ENCODE peak calls at places on chromosome 15, in ten cellular contexts. One of them, this sample, is unnamed.

GRCh38 chr15:71443538-71443937 is 328.3 kb downstream of the THSD4 start:
- DNase-seq in ovary: peak; percentile 74
- DNase-seq in A549: peak; percentile 77
- DNase-seq in breast epithelium: peak; percentile 67
- DNase-seq in spleen: no peak
- DNase-seq in IMR-90: peak; percentile 51
- DNase-seq in uterus: peak; percentile 67
- DNase-seq in stomach: peak; percentile 72
- DNase-seq in sigmoid colon: no peak
- DNase-seq in heart left ventricle: peak; percentile 42
- DNase-seq in this sample: no peak

GRCh38 chr15:95371664-95372063 is 958.8 kb upstream of the NR2F2 start:
- DNase-seq in ovary: no peak
- DNase-seq in A549: peak; percentile 16
- DNase-seq in breast epithelium: no peak
- DNase-seq in spleen: no peak
- DNase-seq in IMR-90: peak; percentile 79
- DNase-seq in uterus: no peak
- DNase-seq in stomach: no peak
- DNase-seq in sigmoid colon: no peak
- DNase-seq in heart left ventricle: no peak
- DNase-seq in this sample: no peak

GRCh38 chr15:72358532-72359180 is 17.2 kb downstream of the HEXA start:
- DNase-seq in ovary: no peak
- DNase-seq in A549: no peak
- DNase-seq in breast epithelium: peak; percentile 86
- DNase-seq in spleen: peak; percentile 79
- DNase-seq in IMR-90: peak; percentile 85
- DNase-seq in uterus: peak; percentile 65
- DNase-seq in stomach: peak; percentile 37
- DNase-seq in sigmoid colon: peak; percentile 74
- DNase-seq in heart left ventricle: peak; percentile 71
- DNase-seq in this sample: no peak

GRCh38 chr15:41494190-41494921 is 682 bp downstream of the ITPKA start:
- DNase-seq in ovary: no peak
- DNase-seq in A549: peak; percentile 18
- DNase-seq in breast epithelium: no peak
- DNase-seq in spleen: peak; percentile 84
- DNase-seq in IMR-90: no peak
- DNase-seq in uterus: no peak
- DNase-seq in stomach: peak; percentile 43
- DNase-seq in sigmoid colon: no peak
- DNase-seq in heart left ventricle: no peak
- DNase-seq in this sample: no peak

GRCh38 chr15:94028809-94029208 is 202.6 kb upstream of the MCTP2 start:
- DNase-seq in ovary: no peak
- DNase-seq in A549: no peak
- DNase-seq in breast epithelium: no peak
- DNase-seq in spleen: no peak
- DNase-seq in IMR-90: no peak
- DNase-seq in uterus: no peak
- DNase-seq in stomach: no peak
- DNase-seq in sigmoid colon: no peak
- DNase-seq in heart left ventricle: no peak
- DNase-seq in this sample: no peak

GRCh38 chr15:80875568-80875967 is 96.4 kb downstream of the CEMIP start:
- DNase-seq in ovary: peak; percentile 58
- DNase-seq in A549: no peak
- DNase-seq in breast epithelium: no peak
- DNase-seq in spleen: no peak
- DNase-seq in IMR-90: no peak
- DNase-seq in uterus: no peak
- DNase-seq in stomach: no peak
- DNase-seq in sigmoid colon: no peak
- DNase-seq in heart left ventricle: peak; percentile 53
- DNase-seq in this sample: no peak

GRCh38 chr15:56491110-56491722 is 26.3 kb upstream of the MNS1 start:
- DNase-seq in ovary: peak; percentile 72
- DNase-seq in A549: peak; percentile 84
- DNase-seq in breast epithelium: no peak
- DNase-seq in spleen: no peak
- DNase-seq in IMR-90: peak; percentile 81
- DNase-seq in uterus: peak; percentile 62
- DNase-seq in stomach: peak; percentile 71
- DNase-seq in sigmoid colon: peak; percentile 75
- DNase-seq in heart left ventricle: peak; percentile 40
- DNase-seq in this sample: peak; percentile 31

GRCh38 chr15:73593278-73594074 is 39.7 kb downstream of the NPTN start:
- DNase-seq in ovary: no peak
- DNase-seq in A549: no peak
- DNase-seq in breast epithelium: no peak
- DNase-seq in spleen: no peak
- DNase-seq in IMR-90: peak; percentile 46
- DNase-seq in uterus: no peak
- DNase-seq in stomach: no peak
- DNase-seq in sigmoid colon: peak; percentile 79
- DNase-seq in heart left ventricle: peak; percentile 59
- DNase-seq in this sample: no peak

GRCh38 chr15:89419370-89419984 is 76.9 kb downstream of the RHCG start:
- DNase-seq in ovary: peak; percentile 66
- DNase-seq in A549: no peak
- DNase-seq in breast epithelium: no peak
- DNase-seq in spleen: no peak
- DNase-seq in IMR-90: peak; percentile 27
- DNase-seq in uterus: no peak
- DNase-seq in stomach: no peak
- DNase-seq in sigmoid colon: no peak
- DNase-seq in heart left ventricle: peak; percentile 49
- DNase-seq in this sample: no peak

GRCh38 chr15:21260966-21261395 is 179.3 kb downstream of the POTEB3 start:
- DNase-seq in ovary: peak; percentile 39
- DNase-seq in A549: peak; percentile 5
- DNase-seq in breast epithelium: peak; percentile 50
- DNase-seq in spleen: peak; percentile 84
- DNase-seq in IMR-90: no peak
- DNase-seq in uterus: no peak
- DNase-seq in stomach: no peak
- DNase-seq in sigmoid colon: peak; percentile 62
- DNase-seq in heart left ventricle: peak; percentile 17
- DNase-seq in this sample: no peak

DNA sequence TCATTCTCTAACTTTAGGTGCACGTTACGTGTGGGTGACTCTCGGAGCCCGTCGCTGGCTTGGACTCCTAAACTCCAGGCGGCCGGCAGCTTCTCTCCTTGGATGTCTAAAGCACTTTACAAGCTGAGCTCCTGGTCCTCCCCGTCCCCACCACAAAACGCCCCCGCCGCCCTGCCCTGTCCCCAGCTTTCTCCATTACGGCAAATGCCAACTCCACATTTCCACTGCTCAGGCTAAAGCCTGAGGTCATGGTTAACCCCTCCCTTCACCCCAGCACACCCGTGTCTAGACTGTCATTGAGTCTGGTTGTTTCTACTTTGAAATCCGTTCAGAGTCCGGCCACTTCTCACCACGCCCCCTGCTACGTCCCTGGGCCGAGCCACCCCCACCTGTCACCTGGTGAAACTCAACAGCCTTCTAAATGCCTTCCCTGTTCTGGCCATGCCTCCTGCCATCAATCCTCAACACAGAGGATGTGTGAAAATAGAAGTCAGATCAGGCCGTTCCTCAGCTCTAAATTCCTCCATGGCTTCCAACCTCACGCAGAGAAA is 8.1 kb upstream of the PCSK6 start:
- DNase-seq in ovary: no peak
- DNase-seq in A549: no peak
- DNase-seq in breast epithelium: no peak
- DNase-seq in spleen: no peak
- DNase-seq in IMR-90: no peak
- DNase-seq in uterus: no peak
- DNase-seq in stomach: no peak
- DNase-seq in sigmoid colon: no peak
- DNase-seq in heart left ventricle: no peak
- DNase-seq in this sample: no peak
- TF ChIP-seq POLR2A in ovary: no peak
- TF ChIP-seq POLR2A in A549: no peak
- TF ChIP-seq POLR2A in breast epithelium: no peak
- TF ChIP-seq POLR2A in spleen: no peak
- TF ChIP-seq POLR2A in IMR-90: no peak
- TF ChIP-seq POLR2A in uterus: no peak
- TF ChIP-seq POLR2A in stomach: no peak
- TF ChIP-seq POLR2A in sigmoid colon: no peak
- TF ChIP-seq POLR2A in heart left ventricle: no peak
- TF ChIP-seq POLR2A in this sample: no peak

DNA sequence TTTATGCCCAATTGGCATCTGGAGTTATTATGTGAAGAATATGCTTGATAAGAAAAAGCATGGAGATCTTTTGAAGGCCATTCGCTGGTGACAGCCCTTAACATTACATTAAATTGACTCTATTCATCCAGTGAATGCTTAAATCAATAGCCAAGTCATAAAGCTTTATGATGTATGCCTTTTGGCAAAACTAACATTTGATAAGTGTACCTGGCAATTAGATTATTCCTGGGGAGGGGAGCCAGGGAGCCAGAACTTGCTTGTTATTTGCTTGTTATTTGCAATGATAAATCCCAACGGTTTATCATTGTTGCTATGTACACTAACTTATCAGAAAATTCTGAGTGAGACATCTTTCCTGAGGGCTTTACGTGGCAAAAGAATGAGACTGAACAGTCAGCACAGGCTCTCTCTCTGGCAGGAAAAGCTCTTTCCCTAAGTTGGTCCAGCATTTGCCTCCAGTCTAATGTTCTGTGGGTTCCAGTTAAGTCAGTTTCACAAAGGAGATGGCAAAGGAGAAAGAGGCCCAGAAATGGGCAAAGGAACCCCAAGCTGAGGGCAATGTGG is 35.8 kb upstream of the FBN1 start:
- DNase-seq in ovary: no peak
- DNase-seq in A549: no peak
- DNase-seq in breast epithelium: no peak
- DNase-seq in spleen: no peak
- DNase-seq in IMR-90: peak; percentile 80
- DNase-seq in uterus: no peak
- DNase-seq in stomach: no peak
- DNase-seq in sigmoid colon: no peak
- DNase-seq in heart left ventricle: no peak
- DNase-seq in this sample: no peak
- TF ChIP-seq POLR2A in ovary: no peak
- TF ChIP-seq POLR2A in A549: no peak
- TF ChIP-seq POLR2A in breast epithelium: no peak
- TF ChIP-seq POLR2A in spleen: no peak
- TF ChIP-seq POLR2A in IMR-90: peak; percentile 60
- TF ChIP-seq POLR2A in uterus: no peak
- TF ChIP-seq POLR2A in stomach: no peak
- TF ChIP-seq POLR2A in sigmoid colon: no peak
- TF ChIP-seq POLR2A in heart left ventricle: no peak
- TF ChIP-seq POLR2A in this sample: no peak

GRCh38 chr15:84740691-84741090 is 7.7 kb upstream of the ZNF592 start:
- DNase-seq in ovary: no peak
- DNase-seq in A549: no peak
- DNase-seq in breast epithelium: no peak
- DNase-seq in spleen: peak; percentile 28
- DNase-seq in IMR-90: no peak
- DNase-seq in uterus: no peak
- DNase-seq in stomach: no peak
- DNase-seq in sigmoid colon: no peak
- DNase-seq in heart left ventricle: no peak
- DNase-seq in this sample: no peak

GRCh38 chr15:84737005-84737404 is 11.4 kb upstream of the ZNF592 start:
- DNase-seq in ovary: no peak
- DNase-seq in A549: no peak
- DNase-seq in breast epithelium: no peak
- DNase-seq in spleen: no peak
- DNase-seq in IMR-90: no peak
- DNase-seq in uterus: no peak
- DNase-seq in stomach: no peak
- DNase-seq in sigmoid colon: no peak
- DNase-seq in heart left ventricle: no peak
- DNase-seq in this sample: no peak

GRCh38 chr15:84736375-84736774 is 12.0 kb upstream of the ZNF592 start:
- DNase-seq in ovary: no peak
- DNase-seq in A549: no peak
- DNase-seq in breast epithelium: no peak
- DNase-seq in spleen: peak; percentile 65
- DNase-seq in IMR-90: no peak
- DNase-seq in uterus: no peak
- DNase-seq in stomach: no peak
- DNase-seq in sigmoid colon: no peak
- DNase-seq in heart left ventricle: no peak
- DNase-seq in this sample: no peak

GRCh38 chr15:84731774-84732173 is 15.8 kb upstream of the SEC11A start:
- DNase-seq in ovary: no peak
- DNase-seq in A549: no peak
- DNase-seq in breast epithelium: no peak
- DNase-seq in spleen: no peak
- DNase-seq in IMR-90: peak; percentile 81
- DNase-seq in uterus: no peak
- DNase-seq in stomach: no peak
- DNase-seq in sigmoid colon: no peak
- DNase-seq in heart left ventricle: no peak
- DNase-seq in this sample: no peak

GRCh38 chr15:84734794-84735479 is 13.5 kb upstream of the ZNF592 start:
- DNase-seq in ovary: no peak
- DNase-seq in A549: peak; percentile 93
- DNase-seq in breast epithelium: peak; percentile 61
- DNase-seq in spleen: peak; percentile 90
- DNase-seq in IMR-90: peak; percentile 63
- DNase-seq in uterus: no peak
- DNase-seq in stomach: peak; percentile 75
- DNase-seq in sigmoid colon: peak; percentile 70
- DNase-seq in heart left ventricle: peak; percentile 51
- DNase-seq in this sample: peak; percentile 33
- TF ChIP-seq POLR2A in ovary: no peak
- TF ChIP-seq POLR2A in A549: peak; percentile 35
- TF ChIP-seq POLR2A in breast epithelium: no peak
- TF ChIP-seq POLR2A in spleen: no peak
- TF ChIP-seq POLR2A in IMR-90: no peak
- TF ChIP-seq POLR2A in uterus: no peak
- TF ChIP-seq POLR2A in stomach: no peak
- TF ChIP-seq POLR2A in sigmoid colon: no peak
- TF ChIP-seq POLR2A in heart left ventricle: no peak
- TF ChIP-seq POLR2A in this sample: no peak

DNA sequence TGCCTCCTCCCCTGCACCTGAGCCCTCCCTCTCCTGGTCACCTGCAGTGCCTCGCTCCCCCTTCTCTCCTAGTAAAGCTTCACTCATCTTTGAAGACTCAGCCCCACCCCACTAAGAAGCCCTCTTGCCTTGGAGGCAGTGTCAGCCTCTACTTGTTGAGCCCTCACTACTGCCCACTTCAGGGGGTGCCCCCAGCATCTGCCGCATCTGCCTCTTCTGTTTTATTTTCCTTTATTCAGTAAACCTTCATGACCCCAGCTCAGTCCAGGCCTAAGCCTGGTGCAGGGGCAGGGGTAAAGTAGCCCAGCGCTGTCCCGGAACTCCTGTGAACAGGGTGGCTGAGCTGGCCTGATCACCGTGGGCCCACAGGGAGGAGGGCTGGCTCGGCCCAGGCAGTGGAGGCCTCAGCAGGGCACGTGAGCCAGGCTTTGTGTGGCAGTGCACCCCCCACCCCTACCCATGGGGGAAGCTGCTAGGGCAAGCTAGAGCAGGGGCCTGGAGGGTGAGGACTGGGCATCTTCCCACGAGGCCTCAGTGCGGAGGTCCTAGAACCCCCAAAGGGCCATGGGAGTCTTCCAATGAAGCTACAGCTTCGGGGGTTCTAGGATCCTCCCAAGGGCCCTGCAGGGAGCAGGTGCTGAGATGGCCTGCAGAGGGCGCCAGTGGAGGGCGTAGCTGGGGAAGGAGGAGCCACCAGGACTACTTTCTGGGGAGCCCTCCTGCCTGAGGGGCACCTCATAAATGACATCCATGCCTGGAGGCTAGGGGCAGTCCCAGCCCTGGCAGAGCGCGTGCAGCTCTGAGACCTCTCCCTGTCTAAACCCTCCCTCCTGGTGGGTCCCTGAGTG is 36.1 kb downstream of the TSPAN3 start:
- DNase-seq in ovary: peak; percentile 64
- DNase-seq in A549: no peak
- DNase-seq in breast epithelium: peak; percentile 42
- DNase-seq in spleen: peak; percentile 83
- DNase-seq in IMR-90: no peak
- DNase-seq in uterus: no peak
- DNase-seq in stomach: peak; percentile 40
- DNase-seq in sigmoid colon: peak; percentile 49
- DNase-seq in heart left ventricle: peak; percentile 29
- DNase-seq in this sample: no peak
- TF ChIP-seq POLR2A in ovary: no peak
- TF ChIP-seq POLR2A in A549: no peak
- TF ChIP-seq POLR2A in breast epithelium: no peak
- TF ChIP-seq POLR2A in spleen: no peak
- TF ChIP-seq POLR2A in IMR-90: no peak
- TF ChIP-seq POLR2A in uterus: no peak
- TF ChIP-seq POLR2A in stomach: no peak
- TF ChIP-seq POLR2A in sigmoid colon: no peak
- TF ChIP-seq POLR2A in heart left ventricle: no peak
- TF ChIP-seq POLR2A in this sample: no peak